ENCODE peak calls at places on chromosomes 7 and 10, in ten cellular contexts. P is substantia nigra; I is germinal center; K is hypothalamus; Z is ELR; U is stimulated activated naive CD4-positive, alpha-beta T cell; V is fibroblast of pulmonary artery; F is glutamatergic neuron; M is cardiac muscle cell; B is GF-D8. R is an unnamed sample.

GRCh38 chr7:27992755-27993478 is 187.7 kb downstream of the JAZF1 start:
- DNase-seq in K (no peak), I (no peak), B (no peak), M (no peak), F (no peak), P (no peak), U (no peak), Z (no peak), V (no peak), R (no peak)

GRCh38 chr7:28293529-28293835 is 112.9 kb upstream of the JAZF1 start:
- DNase-seq in V (no peak), B (no peak), Z (peak; percentile 8), M (no peak), P (no peak), K (no peak), I (no peak), U (no peak), F (no peak), R (no peak)

GRCh38 chr7:104973909-104974415 is 40.0 kb upstream of the KMT2E start:
- DNase-seq in K (no peak), M (peak; percentile 92), P (no peak), F (no peak), B (no peak), V (peak; percentile 94), I (no peak), U (no peak), Z (peak; percentile 85), R (no peak)

GRCh38 chr7:155806096-155806871 is 6.0 kb downstream of the SHH start:
- DNase-seq in V (no peak), I (no peak), U (no peak), K (no peak), M (peak; percentile 35), Z (no peak), B (no peak), F (peak; percentile 54), P (no peak), R (no peak)

GRCh38 chr10:8462565-8462964 is 408.1 kb downstream of the GATA3 start:
- DNase-seq in B (no peak), P (no peak), U (no peak), I (no peak), F (no peak), Z (no peak), V (no peak), M (peak; percentile 4), K (no peak), R (no peak)

GRCh38 chr7:1473864-1474512 is 14.7 kb upstream of the MICALL2 start:
- DNase-seq in F (peak; percentile 96), U (peak; percentile 79), I (peak; percentile 84), M (peak; percentile 90), Z (peak; percentile 85), K (peak; percentile 31), P (peak; percentile 58), V (peak; percentile 87), B (peak; percentile 59), R (peak; percentile 81)

GRCh38 chr7:2522780-2523433 is 3.3 kb downstream of the LFNG start:
- DNase-seq in U (no peak), K (no peak), Z (peak; percentile 79), P (no peak), M (peak; percentile 72), V (peak; percentile 79), B (no peak), I (no peak), F (no peak), R (no peak)

GRCh38 chr10:79073784-79074432 is 5.1 kb downstream of the ZMIZ1 start:
- DNase-seq in P (no peak), Z (peak; percentile 66), V (no peak), M (peak; percentile 54), I (no peak), K (no peak), U (no peak), B (no peak), F (no peak), R (no peak)

GRCh38 chr10:30980951-30981616 is 50.6 kb downstream of the ZNF438 start:
- DNase-seq in P (no peak), K (no peak), M (peak; percentile 86), B (no peak), Z (no peak), V (peak; percentile 92), F (no peak), I (no peak), U (no peak), R (no peak)

GRCh38 chr7:128135275-128136214 is 104.3 kb upstream of the LRRC4 start:
- DNase-seq in Z (peak; percentile 65), P (no peak), U (peak; percentile 61), K (no peak), I (peak; percentile 84), M (peak; percentile 57), V (peak; percentile 63), F (peak; percentile 65), B (no peak), R (peak; percentile 35)

GRCh38 chr10:1380075-1380793 is 324.0 kb downstream of the WDR37 start:
- DNase-seq in P (no peak), U (no peak), M (no peak), K (no peak), F (no peak), I (no peak), V (no peak), B (no peak), Z (no peak), R (no peak)

GRCh38 chr7:95684037-95684436 is 87.7 kb upstream of the PDK4 start:
- DNase-seq in U (no peak), V (peak; percentile 73), F (no peak), P (no peak), K (no peak), B (no peak), I (no peak), M (peak; percentile 75), Z (peak; percentile 58), R (no peak)

GRCh38 chr7:154684651-154685563 is 318.0 kb downstream of the PAXIP1 start:
- DNase-seq in B (no peak), V (no peak), M (no peak), K (no peak), Z (no peak), F (no peak), P (no peak), U (no peak), I (no peak), R (no peak)

GRCh38 chr7:111012799-111013675 is 77.9 kb upstream of the LRRN3 start:
- DNase-seq in I (peak; percentile 1), V (no peak), P (no peak), M (no peak), U (peak; percentile 70), F (no peak), Z (no peak), B (no peak), K (no peak), R (no peak)

GRCh38 chr7:937851-938484 is 16.5 kb downstream of the ADAP1 start:
- DNase-seq in M (no peak), I (no peak), K (no peak), V (no peak), F (no peak), U (no peak), Z (no peak), P (no peak), B (no peak), R (no peak)

GRCh38 chr7:155649588-155649987 is 5.1 kb downstream of the RBM33 start:
- DNase-seq in F (no peak), Z (no peak), V (no peak), B (no peak), M (no peak), P (no peak), U (no peak), K (no peak), I (no peak), R (no peak)

GRCh38 chr7:106071356-106071998 is 40.6 kb downstream of the SYPL1 start:
- DNase-seq in U (peak; percentile 64), K (no peak), B (peak; percentile 96), I (peak; percentile 84), F (no peak), V (peak; percentile 25), Z (no peak), P (no peak), M (peak; percentile 35), R (peak; percentile 12)

GRCh38 chr7:29370531-29371314 is 176.1 kb downstream of the CHN2 start:
- DNase-seq in K (no peak), Z (no peak), U (no peak), B (no peak), I (no peak), P (no peak), M (peak; percentile 60), V (peak; percentile 23), F (no peak), R (no peak)

GRCh38 chr7:73557397-73558257 is at the start of gene BCL7B:
- DNase-seq in V (peak; percentile 55), U (peak; percentile 60), P (no peak), K (peak; percentile 37), F (peak; percentile 69), Z (peak; percentile 69), I (peak; percentile 98), B (peak; percentile 47), M (peak; percentile 67), R (peak; percentile 64)

GRCh38 chr7:42097756-42098155 is 139.3 kb downstream of the GLI3 start:
- DNase-seq in B (no peak), F (no peak), M (peak; percentile 80), I (no peak), K (no peak), V (peak; percentile 86), P (no peak), U (no peak), Z (peak; percentile 93), R (no peak)

GRCh38 chr7:21923663-21924062 is 22.0 kb downstream of the CDCA7L start:
- DNase-seq in Z (no peak), U (no peak), K (no peak), B (no peak), M (peak; percentile 55), V (peak; percentile 62), I (no peak), P (no peak), F (no peak), R (no peak)

GRCh38 chr10:63866747-63867140 is 345.5 kb downstream of the REEP3 start:
- DNase-seq in F (no peak), K (no peak), U (no peak), M (peak; percentile 35), P (no peak), B (no peak), V (peak; percentile 36), Z (peak; percentile 56), I (peak; percentile 22), R (no peak)

GRCh38 chr7:74280985-74281384 is 8.2 kb upstream of the CLIP2 start:
- DNase-seq in I (no peak), V (no peak), P (no peak), B (no peak), U (no peak), M (no peak), Z (peak; percentile 44), K (no peak), F (no peak), R (no peak)

GRCh38 chr10:90378524-90379076 is 479.2 kb downstream of the HTR7 start:
- DNase-seq in Z (peak; percentile 30), K (no peak), U (no peak), F (no peak), M (no peak), B (no peak), I (no peak), P (no peak), V (no peak), R (no peak)

GRCh38 chr7:43076189-43076605 is 36.2 kb upstream of the HECW1 start:
- DNase-seq in K (no peak), I (no peak), F (no peak), V (peak; percentile 5), B (no peak), Z (peak; percentile 20), U (no peak), P (no peak), M (no peak), R (no peak)

GRCh38 chr10:97596101-97597055 is 6.9 kb downstream of the C10orf62 start:
- DNase-seq in F (no peak), U (no peak), Z (peak; percentile 94), P (no peak), I (no peak), K (no peak), M (peak; percentile 92), B (no peak), V (peak; percentile 92), R (no peak)

GRCh38 chr7:140242057-140243031 is 65.6 kb upstream of the KDM7A start:
- DNase-seq in K (no peak), I (no peak), B (peak; percentile 67), V (no peak), Z (no peak), F (no peak), M (no peak), P (no peak), U (no peak), R (no peak)

GRCh38 chr10:86300399-86300925 is 66.1 kb downstream of the GRID1 start:
- DNase-seq in I (no peak), Z (no peak), P (no peak), K (no peak), B (no peak), M (no peak), V (no peak), U (no peak), F (no peak), R (no peak)

R was measured in T follicular helper cell.